ENCODE peak calls at places on chromosome 5, in five cellular contexts. J is trophoblast cell, B is IMR-90, D is H9, F is neuronal stem cell. Y is an unnamed sample.

GRCh38 chr5:116759860-116760644 is 185.4 kb upstream of the SEMA6A start:
- DNase-seq in J (peak), B (no peak), D (peak), F (peak), Y (peak)

GRCh38 chr5:10801931-10802674 is 41.1 kb upstream of the DAP start:
- DNase-seq in J (no peak), B (no peak), D (no peak), F (peak), Y (peak)

GRCh38 chr5:149608936-149609502 is 27.7 kb downstream of the ARHGEF37 start:
- DNase-seq in J (peak), B (no peak), D (no peak), F (no peak), Y (no peak)

GRCh38 chr5:132979367-132979935 is 16.0 kb upstream of the AFF4 start:
- DNase-seq in J (no peak), B (peak), D (no peak), F (no peak), Y (no peak)

GRCh38 chr5:124034301-124034700 is 522.3 kb downstream of the CSNK1G3 start:
- DNase-seq in J (no peak), B (no peak), D (no peak), F (no peak), Y (no peak)

GRCh38 chr5:141713616-141714309 is 31.7 kb upstream of the ARAP3 start:
- DNase-seq in J (peak), B (no peak), D (no peak), F (no peak), Y (no peak)

GRCh38 chr5:168830833-168831232 is 251.7 kb upstream of the PANK3 start:
- DNase-seq in J (no peak), B (no peak), D (no peak), F (no peak), Y (no peak)

GRCh38 chr5:122629278-122629677 is 145.6 kb upstream of the SNX2 start:
- DNase-seq in J (no peak), B (no peak), D (no peak), F (no peak), Y (no peak)

GRCh38 chr5:135965504-135965903 is 10.7 kb upstream of the LECT2 start:
- DNase-seq in J (no peak), B (no peak), D (no peak), F (no peak), Y (no peak)

GRCh38 chr5:1517838-1518237 is 5.9 kb downstream of the LPCAT1 start:
- DNase-seq in J (no peak), B (no peak), D (peak), F (no peak), Y (no peak)

GRCh38 chr5:115801152-115801551 is 15.3 kb downstream of the CDO1 start:
- DNase-seq in J (no peak), B (no peak), D (no peak), F (no peak), Y (no peak)

GRCh38 chr5:136594416-136594815 is 229.1 kb upstream of the TRPC7 start:
- DNase-seq in J (peak), B (no peak), D (no peak), F (no peak), Y (peak)

GRCh38 chr5:83718195-83718825 is 2.3 kb downstream of the HAPLN1 start:
- DNase-seq in J (peak), B (peak), D (peak), F (peak), Y (peak)

GRCh38 chr5:52989025-52989780 is at the start of gene ITGA2:
- DNase-seq in J (peak), B (peak), D (peak), F (peak), Y (peak)

GRCh38 chr5:72559866-72560766 is 52.9 kb upstream of the ZNF366 start:
- DNase-seq in J (no peak), B (no peak), D (no peak), F (no peak), Y (peak)

GRCh38 chr5:37837101-37838032 is 2.5 kb downstream of the GDNF start:
- DNase-seq in J (peak), B (peak), D (peak), F (peak), Y (peak)

GRCh38 chr5:20683241-20683940 is 695.4 kb upstream of the CDH18 start:
- DNase-seq in J (peak), B (no peak), D (no peak), F (no peak), Y (no peak)

GRCh38 chr5:142654578-142655042 is 31.3 kb downstream of the FGF1 start:
- DNase-seq in J (no peak), B (no peak), D (peak), F (no peak), Y (peak)

GRCh38 chr5:120314201-120314600 is 149.9 kb upstream of the PRR16 start:
- DNase-seq in J (no peak), B (peak), D (no peak), F (no peak), Y (no peak)

GRCh38 chr5:16934669-16935068 is 1.4 kb downstream of the MYO10 start:
- DNase-seq in J (no peak), B (peak), D (no peak), F (no peak), Y (no peak)

GRCh38 chr5:157232706-157233105 is 33.2 kb upstream of the CYFIP2 start:
- DNase-seq in J (no peak), B (no peak), D (no peak), F (no peak), Y (no peak)

GRCh38 chr5:120446896-120447295 is 17.2 kb upstream of the PRR16 start:
- DNase-seq in J (no peak), B (no peak), D (no peak), F (no peak), Y (peak)

GRCh38 chr5:24643255-24643654 is 1.5 kb downstream of the CDH10 start:
- DNase-seq in J (no peak), B (no peak), D (no peak), F (no peak), Y (no peak)

GRCh38 chr5:58891072-58891970 is 308.4 kb downstream of the RAB3C start:
- DNase-seq in J (peak), B (peak), D (peak), F (peak), Y (peak)
- H2BK5ac ChIP-seq in J (peak), B (no peak), D (no peak), F (no peak), Y (no peak)

GRCh38 chr5:159781626-159782157 is 134.6 kb upstream of the ADRA1B start:
- DNase-seq in J (peak), B (no peak), D (no peak), F (no peak), Y (no peak)
- H3K27ac ChIP-seq in J (no peak), B (no peak), D (no peak), F (no peak), Y (no peak)

DNA sequence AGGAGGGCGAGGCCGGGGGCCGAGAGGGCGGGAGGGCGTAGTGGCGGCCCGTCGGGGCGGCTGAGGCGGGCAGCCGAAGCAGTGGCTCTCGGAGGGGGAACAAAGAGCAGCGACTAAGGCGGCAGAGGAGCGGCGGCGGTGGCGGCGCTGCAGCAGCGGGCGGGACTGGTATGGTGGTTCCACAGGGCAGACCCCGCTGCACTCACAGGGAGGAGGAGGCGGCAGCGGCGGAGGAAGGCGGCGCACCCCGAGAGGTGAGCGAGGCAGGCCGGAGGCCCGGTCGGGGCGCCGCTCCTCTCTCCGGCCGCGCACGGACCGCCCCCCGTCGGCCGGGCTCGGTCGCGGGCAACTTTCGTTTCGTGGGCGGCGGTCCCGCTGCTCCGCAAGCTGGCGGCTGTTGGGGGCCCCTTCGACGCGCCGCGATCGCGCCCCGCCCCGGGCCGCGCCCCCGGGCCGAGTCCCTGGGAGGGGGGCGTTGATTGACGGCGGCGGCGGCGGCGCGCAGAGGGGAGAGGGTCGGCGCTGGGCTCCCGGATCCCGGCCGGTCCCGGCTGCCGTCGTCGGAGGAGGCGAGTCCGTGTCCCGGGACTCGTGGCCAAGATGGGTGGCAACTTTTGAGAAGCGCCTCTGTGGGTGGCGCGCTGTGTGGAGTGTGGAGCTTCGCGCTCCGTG is 467 bp downstream of the CNOT6 start:
- DNase-seq in J (peak), B (no peak), D (peak), F (peak), Y (peak)
- H2BK5ac ChIP-seq in J (peak), B (peak), D (no peak), F (peak), Y (peak)

DNA sequence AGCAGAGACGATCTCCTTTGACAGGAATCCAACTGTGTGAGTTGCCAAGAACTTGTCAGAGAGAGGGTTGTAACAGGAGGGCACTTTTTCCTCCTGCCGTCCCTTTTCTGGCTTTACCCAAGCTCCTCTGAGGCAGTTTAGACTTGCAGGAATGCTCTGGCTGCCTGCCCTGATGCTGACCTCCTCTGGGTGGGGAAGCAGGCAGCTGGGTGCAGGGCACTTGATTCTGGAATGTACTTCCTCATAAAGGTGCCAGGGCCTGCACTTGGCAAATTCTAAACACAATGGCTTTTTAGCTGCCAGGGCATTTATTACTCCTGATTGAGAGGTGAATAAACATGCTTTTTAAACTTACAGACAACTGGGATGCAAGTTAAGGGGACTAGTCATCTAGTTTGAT is 190.4 kb downstream of the EPB41L4A start:
- DNase-seq in J (no peak), B (peak), D (peak), F (no peak), Y (peak)
- H3K27ac ChIP-seq in J (no peak), B (no peak), D (no peak), F (no peak), Y (no peak)

DNA sequence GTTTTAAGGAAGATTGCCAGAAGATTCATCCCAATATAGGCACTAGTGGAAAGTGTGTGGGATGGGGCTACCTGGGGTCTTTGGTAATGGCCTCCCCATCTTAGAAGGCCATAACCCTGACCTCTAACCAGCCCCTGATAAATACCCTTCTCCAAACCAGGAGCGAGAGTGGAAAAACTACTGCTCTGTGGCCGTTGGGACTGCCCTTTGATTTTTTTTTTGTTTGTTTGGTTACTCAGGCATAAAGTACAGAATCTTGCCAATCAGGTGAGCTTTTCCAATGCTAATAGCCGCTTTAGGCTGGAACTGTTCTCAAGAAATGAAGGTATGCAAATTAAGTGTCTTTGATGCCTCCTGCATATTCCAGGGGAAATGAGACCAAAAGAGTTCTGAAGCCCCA is 153.7 kb downstream of the ADAMTS12 start:
- DNase-seq in J (no peak), B (no peak), D (no peak), F (no peak), Y (no peak)
- H2BK5ac ChIP-seq in J (no peak), B (no peak), D (no peak), F (no peak), Y (no peak)

GRCh38 chr5:151073280-151073679 is 7.6 kb downstream of the TNIP1 start:
- DNase-seq in J (no peak), B (no peak), D (no peak), F (no peak), Y (no peak)

GRCh38 chr5:151077419-151077818 is 3.4 kb downstream of the TNIP1 start:
- DNase-seq in J (no peak), B (no peak), D (no peak), F (no peak), Y (no peak)

GRCh38 chr5:151074557-151074956 is 6.3 kb downstream of the TNIP1 start:
- DNase-seq in J (no peak), B (no peak), D (no peak), F (no peak), Y (no peak)

GRCh38 chr5:151076616-151077015 is 4.2 kb downstream of the TNIP1 start:
- DNase-seq in J (no peak), B (no peak), D (no peak), F (no peak), Y (no peak)

DNA sequence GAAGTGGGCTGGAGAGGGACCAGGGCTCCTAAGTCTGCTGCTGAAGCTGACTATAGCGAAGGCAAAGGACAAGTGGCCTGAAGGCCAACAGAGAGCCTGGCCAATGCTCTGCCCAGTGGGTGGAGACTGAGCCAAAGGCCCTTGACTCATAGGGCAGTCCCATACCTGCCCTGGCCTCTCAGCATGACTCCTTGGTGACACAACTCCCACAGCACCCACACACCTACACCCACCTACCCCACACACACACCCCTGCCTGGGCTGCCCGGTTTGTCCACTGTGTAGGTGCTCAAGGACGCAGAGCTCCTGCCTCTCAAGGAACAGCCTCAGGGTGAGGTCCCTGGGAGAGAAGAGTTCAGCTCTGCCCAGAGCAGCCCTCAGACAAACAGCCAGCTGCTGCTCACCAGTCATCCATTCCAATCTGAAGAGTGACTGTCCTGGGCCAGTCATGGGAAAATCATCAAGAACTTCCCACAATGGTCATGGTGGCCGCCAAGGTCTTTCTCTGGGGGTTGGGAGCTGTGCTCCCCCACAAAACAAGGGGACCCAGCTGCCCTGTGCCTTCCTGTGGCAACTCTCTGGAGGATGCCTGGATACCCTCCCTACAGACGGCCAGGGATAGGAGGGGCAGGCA is 5.0 kb downstream of the TNIP1 start:
- DNase-seq in J (peak), B (peak), D (no peak), F (no peak), Y (no peak)
- H3K27ac ChIP-seq in J (peak), B (peak), D (no peak), F (no peak), Y (no peak)

GRCh38 chr5:171432581-171433351 is 13.3 kb downstream of the FGF18 start:
- DNase-seq in J (no peak), B (no peak), D (no peak), F (no peak), Y (no peak)
- H2BK5ac ChIP-seq in J (no peak), B (no peak), D (no peak), F (no peak), Y (no peak)

Y was measured in mesendoderm.